ENCODE peak calls at places on chromosomes 6 and 20, in eight cellular contexts. B is stomach; Z is ascending aorta; N is fibroblast of lung; G is DND-41; P is GM12878; V is naive thymus-derived CD4-positive, alpha-beta T cell; F is epithelial cell of esophagus. Q is an unnamed sample.
A peak's percentile ranks its signal among the peaks of the same experiment; 100 is the strongest.

GRCh38 chr6:34515473-34516387 is 40.4 kb downstream of the SPDEF start:
- DNase-seq in F (no peak), B (no peak), P (no peak), Z (no peak), G (no peak), N (no peak), V (no peak), Q (no peak)

GRCh38 chr6:156555117-156555516 is 222.1 kb upstream of the ARID1B start:
- DNase-seq in B (no peak), Z (no peak), V (no peak), G (no peak), P (no peak), F (no peak), N (no peak), Q (no peak)

GRCh38 chr6:41568585-41569384 is 22.6 kb downstream of the FOXP4 start:
- DNase-seq in V (no peak), Z (no peak), N (peak; percentile 23), B (peak; percentile 59), F (no peak), P (no peak), G (no peak), Q (no peak)

GRCh38 chr6:112223070-112223861 is 31.1 kb downstream of the LAMA4 start:
- DNase-seq in Z (no peak), V (no peak), P (no peak), N (peak; percentile 92), G (no peak), F (no peak), B (no peak), Q (no peak)

GRCh38 chr20:37567671-37568588 is 40.3 kb upstream of the BLCAP start:
- DNase-seq in Z (no peak), G (peak; percentile 63), N (no peak), V (no peak), B (no peak), P (no peak), F (no peak), Q (no peak)

GRCh38 chr6:156949376-156949775 is 172.2 kb downstream of the ARID1B start:
- DNase-seq in V (no peak), F (peak; percentile 92), N (peak; percentile 89), G (no peak), Z (no peak), B (no peak), P (no peak), Q (peak; percentile 84)

GRCh38 chr6:112235956-112236355 is 18.4 kb downstream of the LAMA4 start:
- DNase-seq in V (no peak), F (peak; percentile 33), G (no peak), B (no peak), Z (no peak), P (no peak), N (peak; percentile 78), Q (no peak)

GRCh38 chr6:75275067-75275466 is 9.5 kb downstream of the TMEM30A start:
- DNase-seq in Z (no peak), G (no peak), F (peak; percentile 87), P (no peak), B (no peak), N (peak; percentile 96), V (no peak), Q (peak; percentile 78)

GRCh38 chr6:53986165-53986720 is 125.0 kb upstream of the MLIP start:
- DNase-seq in N (peak; percentile 63), F (peak; percentile 71), Z (no peak), B (no peak), G (peak; percentile 36), V (no peak), P (no peak), Q (peak; percentile 43)

GRCh38 chr6:16872543-16873230 is 111.4 kb upstream of the ATXN1 start:
- DNase-seq in F (peak; percentile 12), N (no peak), V (no peak), P (no peak), Z (no peak), G (no peak), B (no peak), Q (no peak)

GRCh38 chr6:144294016-144294415 is 8.9 kb downstream of the UTRN start:
- DNase-seq in P (no peak), V (no peak), F (peak; percentile 44), G (no peak), N (peak; percentile 94), B (no peak), Z (no peak), Q (no peak)

GRCh38 chr6:160386869-160387518 is 38.8 kb downstream of the SLC22A3 start:
- DNase-seq in P (no peak), Z (no peak), G (no peak), N (peak; percentile 9), F (peak; percentile 95), V (no peak), B (peak; percentile 68), Q (peak; percentile 18)

GRCh38 chr6:125098253-125098652 is 55.3 kb upstream of the TPD52L1 start:
- DNase-seq in V (no peak), P (no peak), B (no peak), G (no peak), F (no peak), N (no peak), Z (no peak), Q (no peak)

GRCh38 chr20:42974347-42974746 is 215.4 kb downstream of the PTPRT start:
- DNase-seq in F (no peak), N (no peak), P (no peak), B (no peak), Z (no peak), V (no peak), G (no peak), Q (no peak)

GRCh38 chr20:2396241-2396814 is 15.6 kb downstream of the TGM6 start:
- DNase-seq in Z (no peak), N (no peak), B (no peak), F (no peak), G (no peak), V (no peak), P (no peak), Q (no peak)

GRCh38 chr20:49513531-49513930 is 31.1 kb upstream of the KCNB1 start:
- DNase-seq in V (no peak), F (no peak), P (no peak), B (no peak), Z (no peak), N (no peak), G (no peak), Q (no peak)

GRCh38 chr20:32612351-32612750 is 27.2 kb upstream of the NOL4L start:
- DNase-seq in V (no peak), Z (no peak), B (no peak), P (no peak), G (no peak), F (no peak), N (no peak), Q (no peak)

GRCh38 chr6:108771421-108771820 is 76.8 kb upstream of the ARMC2 start:
- DNase-seq in G (no peak), N (peak; percentile 8), F (no peak), P (no peak), B (no peak), V (no peak), Z (no peak), Q (no peak)

GRCh38 chr6:106085687-106085983 is 501 bp upstream of the PRDM1 start:
- DNase-seq in V (no peak), G (no peak), P (no peak), N (no peak), Z (no peak), F (peak; percentile 39), B (no peak), Q (no peak)
- H3K4me3 ChIP-seq in V (peak overlapping the region; percentile 63), G (peak overlapping the region; percentile 65), P (peak overlapping the region; percentile 70), N (peak overlapping the region; percentile 83), Z (peak overlapping the region; percentile 53), F (peak overlapping the region; percentile 51), B (peak overlapping the region; percentile 52), Q (peak overlapping the region; percentile 78)

GRCh38 chr6:98838027-98838426 is 3.7 kb downstream of the POU3F2 start:
- DNase-seq in B (no peak), Z (no peak), G (no peak), N (peak; percentile 59), F (no peak), V (no peak), P (no peak), Q (no peak)
- H3K4me3 ChIP-seq in B (no peak overlapping the region), Z (no peak overlapping the region), G (no peak overlapping the region), N (no peak overlapping the region), F (no peak overlapping the region), V (no peak overlapping the region), P (no peak overlapping the region), Q (no peak overlapping the region)

GRCh38 chr20:63707558-63708300 is at the start of the genes ARFRP1 and ZGPAT:
- DNase-seq in B (peak; percentile 91), F (peak; percentile 88), N (peak; percentile 77), G (peak; percentile 91), Z (no peak), P (no peak), V (peak; percentile 85), Q (peak; percentile 67)

GRCh38 chr20:63705232-63706026 is 2.3 kb downstream of the ARFRP1 start:
- DNase-seq in N (no peak), F (no peak), Z (no peak), B (no peak), V (no peak), P (no peak), G (no peak), Q (no peak)

GRCh38 chr20:63706852-63707557 is 771 bp downstream of the ARFRP1 start:
- DNase-seq in V (peak; percentile 69), Z (no peak), F (peak; percentile 77), G (peak; percentile 60), B (no peak), P (no peak), N (no peak), Q (peak; percentile 69)

GRCh38 chr20:63704749-63705117 is 3.0 kb downstream of the ARFRP1 start:
- DNase-seq in Z (no peak), P (no peak), N (no peak), B (no peak), G (no peak), F (no peak), V (no peak), Q (no peak)

GRCh38 chr20:63706027-63706695 is 1.6 kb downstream of the ARFRP1 start:
- DNase-seq in V (no peak), Z (no peak), B (no peak), N (no peak), F (no peak), G (no peak), P (no peak), Q (peak; percentile 21)
- H3K4me3 ChIP-seq in V (peak overlapping the region; percentile 91), Z (no peak overlapping the region), B (peak overlapping the region; percentile 98), N (peak overlapping the region; percentile 62), F (peak overlapping the region; percentile 74), G (peak overlapping the region; percentile 84), P (peak overlapping the region; percentile 89), Q (peak overlapping the region; percentile 96)

DNA sequence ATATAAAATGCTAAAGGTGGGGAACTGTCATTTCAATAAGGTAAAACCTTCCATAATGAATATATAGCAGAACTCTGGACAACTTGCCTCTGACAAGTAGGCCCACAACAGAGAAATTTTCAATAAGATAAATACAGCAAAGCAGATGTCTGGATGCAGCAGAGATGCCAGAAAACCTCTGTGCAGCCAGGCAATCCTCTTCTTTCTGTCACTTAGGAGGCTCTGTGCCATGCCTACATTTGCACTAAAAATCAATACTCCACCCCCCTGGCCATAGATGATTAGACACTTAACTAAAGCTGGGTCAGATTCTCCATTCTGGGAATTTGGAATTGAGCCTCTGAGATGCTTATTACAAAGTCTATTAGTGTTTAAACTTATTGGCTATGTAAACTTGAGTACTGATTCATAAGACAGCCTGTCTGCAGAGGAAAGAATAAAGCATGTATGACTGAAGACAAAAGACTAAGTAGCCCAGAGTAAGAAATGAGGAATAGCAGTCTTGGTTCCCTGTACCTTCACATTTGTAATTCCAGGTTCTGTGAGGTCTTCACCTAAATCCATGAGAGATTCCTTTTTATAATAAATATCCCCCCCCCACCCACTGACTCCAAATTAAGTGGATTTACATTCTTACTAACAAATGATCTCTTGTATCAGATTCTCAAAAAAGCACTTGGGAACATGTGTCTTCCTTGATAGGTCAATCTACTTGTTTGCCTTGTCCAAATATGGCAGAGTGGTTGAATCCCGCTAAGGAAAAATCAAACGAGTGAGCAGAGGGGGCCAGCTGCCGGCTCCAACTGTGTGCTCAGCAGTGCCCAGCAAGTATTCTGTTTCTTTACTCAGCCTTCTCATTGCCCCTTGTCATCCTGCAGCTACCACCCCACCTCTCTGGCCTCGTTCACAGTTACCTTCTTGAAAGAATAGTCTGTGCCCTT is 20.4 kb downstream of the MAN1A1 start:
- DNase-seq in F (no peak), B (no peak), P (no peak), Z (no peak), V (no peak), G (no peak), N (no peak), Q (no peak)
- H3K4me3 ChIP-seq in F (no peak overlapping the region), B (no peak overlapping the region), P (no peak overlapping the region), Z (no peak overlapping the region), V (no peak overlapping the region), G (no peak overlapping the region), N (no peak overlapping the region), Q (no peak overlapping the region)

Q was measured in PC-9.